ENCODE peak calls at places on chromosomes 5 and 9, in eight cellular contexts. J is aorta, I is Karpas-422, X is tibial nerve, P is right atrium auricular region, Z is psoas muscle, H is neural progenitor cell, C is left ventricle myocardium inferior. R is an unnamed sample.

GRCh38 chr9:133375116-133375723 is 640 bp downstream of the SURF4 start:
- DNase-seq in J (no peak), I (peak), X (no peak), P (no peak), Z (no peak), H (peak), C (no peak), R (no peak)

GRCh38 chr5:115297043-115297442 is 589 bp upstream of the CCDC112 start:
- DNase-seq in J (no peak), I (no peak), X (no peak), P (no peak), Z (no peak), H (peak), C (no peak), R (no peak)

GRCh38 chr5:16540421-16540820 is 74.8 kb upstream of the ZNF622 start:
- DNase-seq in J (no peak), I (no peak), X (no peak), P (no peak), Z (no peak), H (no peak), C (no peak), R (no peak)

GRCh38 chr5:148970228-148970627 is 92.6 kb downstream of the SH3TC2 start:
- DNase-seq in J (peak), I (no peak), X (no peak), P (no peak), Z (no peak), H (peak), C (no peak), R (no peak)

GRCh38 chr9:125486109-125486508 is 220.9 kb downstream of the MAPKAP1 start:
- DNase-seq in J (no peak), I (no peak), X (no peak), P (no peak), Z (no peak), H (no peak), C (no peak), R (no peak)

GRCh38 chr5:172683696-172684464 is 42.8 kb downstream of the NEURL1B start:
- DNase-seq in J (peak), I (no peak), X (no peak), P (no peak), Z (peak), H (peak), C (no peak), R (no peak)

GRCh38 chr5:61409568-61409967 is 77.5 kb downstream of the ZSWIM6 start:
- DNase-seq in J (no peak), I (no peak), X (no peak), P (no peak), Z (no peak), H (no peak), C (no peak), R (no peak)

GRCh38 chr9:123607479-123607878 is 251.5 kb downstream of the CRB2 start:
- DNase-seq in J (no peak), I (no peak), X (no peak), P (no peak), Z (no peak), H (no peak), C (no peak), R (no peak)

GRCh38 chr9:97501177-97501971 is at the start of gene TMOD1:
- DNase-seq in J (peak), I (peak), X (peak), P (no peak), Z (peak), H (peak), C (peak), R (peak)

GRCh38 chr5:143024227-143024920 is 254.2 kb downstream of the ARHGAP26 start:
- DNase-seq in J (no peak), I (peak), X (no peak), P (no peak), Z (no peak), H (no peak), C (no peak), R (no peak)

GRCh38 chr5:148202531-148203092 is at the start of gene SPINK6:
- DNase-seq in J (no peak), I (no peak), X (no peak), P (no peak), Z (no peak), H (no peak), C (no peak), R (no peak)

DNA sequence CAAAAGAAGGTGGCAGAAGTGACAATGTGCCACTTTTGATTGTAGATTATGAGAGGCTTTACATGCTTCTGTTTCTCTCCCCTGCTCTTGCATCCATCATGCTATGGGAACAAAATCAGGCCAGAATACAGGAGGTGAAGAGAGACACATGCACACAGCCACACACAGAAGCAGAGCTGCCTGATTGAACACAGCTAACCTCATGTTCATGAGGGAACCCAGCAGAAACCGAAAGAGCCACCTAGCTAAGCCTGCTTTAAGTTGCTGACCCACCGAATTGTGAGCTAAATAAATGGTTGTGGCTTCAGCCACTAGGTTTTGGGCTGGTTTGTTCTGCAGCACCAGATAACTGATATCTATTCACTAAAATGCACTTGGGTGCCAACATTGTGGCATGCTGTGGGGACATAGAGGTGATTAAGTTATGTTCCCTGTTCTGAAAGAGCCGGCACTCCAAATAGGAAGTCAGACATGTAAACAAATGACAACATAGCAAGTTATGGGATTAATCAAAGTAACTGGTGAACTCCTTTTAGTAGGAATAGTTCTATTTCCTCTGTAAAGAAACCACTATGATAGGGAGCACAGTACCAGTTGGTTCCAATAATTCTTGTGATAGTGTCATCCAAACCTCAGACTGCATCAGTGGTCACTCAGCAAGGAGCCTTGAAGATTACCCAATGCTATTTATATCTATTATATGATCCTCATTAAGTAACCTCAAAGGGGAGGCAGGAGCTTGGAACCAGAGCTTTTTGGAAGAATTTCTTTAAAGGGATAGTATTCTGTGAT is 93.7 kb upstream of the TNC start:
- DNase-seq in J (no peak), I (no peak), X (no peak), P (no peak), Z (no peak), H (no peak), C (no peak), R (no peak)
- H3K27ac ChIP-seq in J (no peak), I (no peak), X (no peak), P (no peak), Z (peak), H (no peak), C (no peak), R (no peak)

GRCh38 chr9:112378441-112379176 is 1.3 kb upstream of the HSDL2 start:
- DNase-seq in J (peak), I (no peak), X (no peak), P (no peak), Z (no peak), H (no peak), C (peak), R (no peak)

GRCh38 chr9:112377684-112378344 is 2.1 kb upstream of the HSDL2 start:
- DNase-seq in J (no peak), I (no peak), X (no peak), P (no peak), Z (no peak), H (no peak), C (no peak), R (no peak)

GRCh38 chr9:112377087-112377486 is 2.8 kb upstream of the HSDL2 start:
- DNase-seq in J (no peak), I (no peak), X (no peak), P (no peak), Z (no peak), H (no peak), C (no peak), R (no peak)

GRCh38 chr9:112379177-112380101 is 469 bp upstream of the HSDL2 start:
- DNase-seq in J (peak), I (peak), X (peak), P (peak), Z (peak), H (peak), C (peak), R (peak)

GRCh38 chr9:112375361-112375760 is 4.5 kb upstream of the HSDL2 start:
- DNase-seq in J (no peak), I (no peak), X (no peak), P (no peak), Z (no peak), H (no peak), C (no peak), R (no peak)
- H3K27ac ChIP-seq in J (no peak), I (no peak), X (no peak), P (no peak), Z (no peak), H (no peak), C (no peak), R (no peak)

DNA sequence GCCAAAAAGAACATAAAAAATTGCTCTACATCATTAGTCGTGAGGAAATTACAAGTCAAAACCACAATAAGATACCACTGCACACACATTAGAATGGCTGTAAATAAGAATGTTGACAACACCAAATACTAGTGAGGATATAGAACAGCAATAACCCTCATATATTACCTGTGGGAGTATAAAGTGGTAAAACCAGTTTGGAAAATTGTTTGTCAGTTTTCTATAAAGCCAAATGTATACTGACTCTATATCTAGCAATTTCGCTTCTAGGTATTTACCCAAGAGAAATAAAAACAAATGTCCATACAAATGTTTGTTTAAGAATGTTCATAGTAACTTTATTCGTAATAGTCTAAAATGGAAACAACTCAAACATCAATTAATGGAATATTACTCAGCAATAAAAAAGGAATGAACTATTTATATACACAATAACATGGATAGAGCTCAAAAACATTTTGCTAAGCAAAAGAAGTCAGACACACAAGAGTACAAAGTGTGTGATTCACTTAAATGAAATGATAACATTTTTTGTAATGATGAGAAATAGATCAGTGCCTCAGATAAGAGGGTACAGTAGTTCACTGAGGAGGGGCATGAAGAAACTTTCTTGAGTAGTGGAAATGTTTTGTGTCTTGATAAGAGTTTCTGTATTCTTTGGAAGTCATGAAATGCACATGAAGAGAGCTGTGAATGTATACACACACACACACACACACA is 219.6 kb upstream of the ZNF462 start:
- DNase-seq in J (no peak), I (no peak), X (no peak), P (no peak), Z (no peak), H (no peak), C (no peak), R (no peak)
- H3K27ac ChIP-seq in J (no peak), I (no peak), X (no peak), P (no peak), Z (no peak), H (no peak), C (no peak), R (no peak)

GRCh38 chr5:2921651-2922050 is 170.2 kb upstream of the IRX2 start:
- DNase-seq in J (peak), I (no peak), X (no peak), P (no peak), Z (no peak), H (no peak), C (no peak), R (no peak)
- H3K27ac ChIP-seq in J (no peak), I (no peak), X (no peak), P (no peak), Z (no peak), H (no peak), C (no peak), R (no peak)

GRCh38 chr5:150341331-150341730 is 16.2 kb upstream of the TCOF1 start:
- DNase-seq in J (no peak), I (no peak), X (no peak), P (no peak), Z (no peak), H (no peak), C (no peak), R (no peak)
- H3K27ac ChIP-seq in J (no peak), I (no peak), X (no peak), P (no peak), Z (no peak), H (no peak), C (no peak), R (no peak)

GRCh38 chr9:129498451-129499376 is 122.2 kb downstream of the C9orf50 start:
- DNase-seq in J (peak), I (no peak), X (no peak), P (no peak), Z (no peak), H (no peak), C (no peak), R (no peak)
- H3K27ac ChIP-seq in J (peak), I (no peak), X (peak), P (peak), Z (peak), H (no peak), C (peak), R (peak)

GRCh38 chr5:160166069-160166972 is 47.1 kb upstream of the PWWP2A start:
- DNase-seq in J (no peak), I (no peak), X (no peak), P (no peak), Z (no peak), H (peak), C (no peak), R (no peak)
- H3K27ac ChIP-seq in J (peak), I (no peak), X (peak), P (peak), Z (peak), H (peak), C (peak), R (peak)

R was measured in dorsolateral prefrontal cortex.